ENCODE peak calls at places on chromosomes 2 and 18, in eight cellular contexts. F, T, S, I, U, W, E and N are unnamed samples.
A peak's percentile ranks its signal among the peaks of the same experiment; 100 is the strongest.

GRCh38 chr2:239118675-239119211 is 270.9 kb downstream of the TWIST2 start:
- DNase-seq in U (no peak), E (no peak), S (no peak), F (no peak), T (no peak), I (no peak), W (no peak), N (no peak)

GRCh38 chr2:220569380-220569779 is 942.0 kb downstream of the SLC4A3 start:
- DNase-seq in I (no peak), S (peak; percentile 35), T (no peak), E (no peak), U (no peak), F (no peak), W (no peak), N (no peak)

GRCh38 chr2:106547516-106547915 is 60.4 kb downstream of the CD8B2 start:
- DNase-seq in U (no peak), T (no peak), I (no peak), W (no peak), F (no peak), S (no peak), E (no peak), N (no peak)

GRCh38 chr18:8526316-8526715 is 82.9 kb upstream of the RAB12 start:
- DNase-seq in I (no peak), U (no peak), S (no peak), F (no peak), W (no peak), E (no peak), T (no peak), N (peak; percentile 13)

GRCh38 chr2:163554864-163555263 is 180.9 kb downstream of the FIGN start:
- DNase-seq in U (no peak), S (no peak), F (peak; percentile 46), I (peak; percentile 43), E (no peak), T (no peak), W (no peak), N (no peak)

GRCh38 chr18:24187049-24187448 is 48.2 kb downstream of the CABYR start:
- DNase-seq in I (no peak), E (no peak), U (no peak), W (no peak), T (no peak), F (no peak), S (no peak), N (no peak)

GRCh38 chr2:208361077-208361441 is 45.5 kb upstream of the PTH2R start:
- DNase-seq in I (no peak), T (no peak), U (no peak), W (no peak), S (no peak), E (no peak), F (no peak), N (no peak)

GRCh38 chr2:12457831-12458230 is 258.9 kb upstream of the TRIB2 start:
- DNase-seq in S (no peak), T (no peak), F (no peak), U (no peak), I (no peak), E (no peak), W (no peak), N (no peak)

GRCh38 chr18:62720766-62721613 is 5.6 kb downstream of the PHLPP1 start:
- DNase-seq in U (no peak), E (no peak), T (no peak), F (no peak), W (no peak), I (no peak), S (no peak), N (peak; percentile 28)

GRCh38 chr2:120253021-120253882 is 600 bp downstream of the RALB start:
- DNase-seq in U (no peak), S (peak; percentile 78), F (peak; percentile 87), E (peak; percentile 82), W (peak; percentile 66), I (peak; percentile 77), T (peak; percentile 94), N (peak; percentile 79)

GRCh38 chr18:24398515-24398914 is 891 bp upstream of the OSBPL1A start:
- DNase-seq in I (peak; percentile 51), U (no peak), E (peak; percentile 43), F (peak; percentile 70), T (no peak), S (peak; percentile 82), W (no peak), N (peak; percentile 17)